ENCODE peak calls at places on chromosome 4, in nine cellular contexts. L is left ventricle myocardium inferior, P is foreskin fibroblast, B is GM20000, I is OCI-LY7, C is RWPE1, J is cardiac fibroblast, S is IMR-90, Z is cardiac muscle cell. O is an unnamed sample.
A peak's percentile ranks its signal among the peaks of the same experiment; 100 is the strongest.

GRCh38 chr4:138204507-138204906 is 37.6 kb downstream of the SLC7A11 start:
- DNase-seq in L (no peak), P (no peak), B (no peak), I (no peak), C (no peak), J (no peak), S (no peak), Z (no peak), O (no peak)

GRCh38 chr4:155545456-155545855 is 121.2 kb upstream of the GUCY1A1 start:
- DNase-seq in L (no peak), P (no peak), B (no peak), I (no peak), C (no peak), J (no peak), S (no peak), Z (no peak), O (no peak)

GRCh38 chr4:164959896-164960295 is 17.6 kb downstream of the TRIM61 start:
- DNase-seq in L (no peak), P (peak; percentile 67), B (no peak), I (no peak), C (peak; percentile 42), J (peak; percentile 52), S (peak; percentile 22), Z (peak; percentile 29), O (no peak)

GRCh38 chr4:57981123-57981522 is 870.9 kb upstream of the IGFBP7 start:
- DNase-seq in L (no peak), P (no peak), B (no peak), I (no peak), C (no peak), J (no peak), S (no peak), Z (no peak), O (no peak)

GRCh38 chr4:95061220-95061619 is 303.5 kb downstream of the BMPR1B start:
- DNase-seq in L (no peak), P (no peak), B (no peak), I (no peak), C (no peak), J (peak; percentile 51), S (peak; percentile 9), Z (peak; percentile 42), O (no peak)

GRCh38 chr4:76624271-76624681 is 189.2 kb downstream of the SHROOM3 start:
- DNase-seq in L (no peak), P (peak; percentile 86), B (no peak), I (no peak), C (no peak), J (peak; percentile 94), S (peak; percentile 94), Z (peak; percentile 92), O (no peak)

GRCh38 chr4:108036252-108036651 is 46.6 kb downstream of the HADH start:
- DNase-seq in L (no peak), P (no peak), B (peak; percentile 72), I (peak; percentile 98), C (no peak), J (no peak), S (no peak), Z (no peak), O (no peak)

GRCh38 chr4:169791527-169792156 is 33.9 kb upstream of the HPF1 start:
- DNase-seq in L (no peak), P (peak; percentile 42), B (no peak), I (no peak), C (peak; percentile 44), J (peak; percentile 67), S (peak; percentile 55), Z (peak; percentile 70), O (peak; percentile 64)

GRCh38 chr4:7944568-7945220 is 5.0 kb upstream of the AFAP1 start:
- DNase-seq in L (no peak), P (no peak), B (no peak), I (no peak), C (no peak), J (no peak), S (peak; percentile 54), Z (no peak), O (no peak)

GRCh38 chr4:40056722-40057539 is at the start of gene N4BP2:
- DNase-seq in L (peak; percentile 86), P (peak; percentile 68), B (peak; percentile 90), I (peak; percentile 92), C (peak; percentile 82), J (peak; percentile 88), S (peak; percentile 68), Z (peak; percentile 90), O (peak; percentile 89)

GRCh38 chr4:83561381-83561780 is 25.5 kb downstream of the GPAT3 start:
- DNase-seq in L (no peak), P (peak; percentile 85), B (no peak), I (no peak), C (peak; percentile 68), J (peak; percentile 56), S (peak; percentile 74), Z (peak; percentile 64), O (no peak)

GRCh38 chr4:116453127-116453526 is 632.2 kb downstream of the TRAM1L1 start:
- DNase-seq in L (no peak), P (no peak), B (no peak), I (no peak), C (no peak), J (no peak), S (no peak), Z (no peak), O (no peak)

GRCh38 chr4:126899382-126899801 is 733.4 kb upstream of the INTU start:
- DNase-seq in L (peak; percentile 28), P (peak; percentile 87), B (no peak), I (no peak), C (peak; percentile 15), J (peak; percentile 63), S (peak; percentile 94), Z (peak; percentile 64), O (no peak)

GRCh38 chr4:86918539-86919072 is 16.2 kb upstream of the AFF1 start:
- DNase-seq in L (no peak), P (peak; percentile 73), B (no peak), I (no peak), C (no peak), J (peak; percentile 59), S (peak; percentile 86), Z (peak; percentile 42), O (no peak)

GRCh38 chr4:26424838-26425237 is 65.4 kb downstream of the CCKAR start:
- DNase-seq in L (no peak), P (no peak), B (no peak), I (no peak), C (no peak), J (no peak), S (no peak), Z (no peak), O (no peak)
- TF ChIP-seq CTCF in L (no peak), P (no peak), B (no peak), I (peak; percentile 69), C (no peak), J (no peak), S (peak; percentile 26), Z (peak; percentile 31), O (no peak)

GRCh38 chr4:5160668-5161067 is 109.4 kb downstream of the STK32B start:
- DNase-seq in L (no peak), P (no peak), B (no peak), I (no peak), C (no peak), J (no peak), S (no peak), Z (no peak), O (no peak)
- TF ChIP-seq CTCF in L (no peak), P (no peak), B (no peak), I (no peak), C (no peak), J (no peak), S (no peak), Z (no peak), O (no peak)

GRCh38 chr4:41644288-41644914 is 104.1 kb downstream of the PHOX2B start:
- DNase-seq in L (peak; percentile 77), P (peak; percentile 30), B (no peak), I (no peak), C (peak; percentile 35), J (peak; percentile 58), S (peak; percentile 16), Z (peak; percentile 61), O (peak; percentile 93)
- TF ChIP-seq CTCF in L (peak; percentile 87), P (peak; percentile 93), B (peak; percentile 33), I (peak; percentile 31), C (peak; percentile 14), J (peak; percentile 54), S (peak; percentile 52), Z (peak; percentile 91), O (peak; percentile 92)

GRCh38 chr4:69536558-69536957 is 40.9 kb upstream of the UGT2B4 start:
- DNase-seq in L (no peak), P (no peak), B (no peak), I (no peak), C (no peak), J (no peak), S (no peak), Z (no peak), O (no peak)
- TF ChIP-seq CTCF in L (no peak), P (no peak), B (no peak), I (no peak), C (no peak), J (no peak), S (no peak), Z (no peak), O (no peak)

DNA sequence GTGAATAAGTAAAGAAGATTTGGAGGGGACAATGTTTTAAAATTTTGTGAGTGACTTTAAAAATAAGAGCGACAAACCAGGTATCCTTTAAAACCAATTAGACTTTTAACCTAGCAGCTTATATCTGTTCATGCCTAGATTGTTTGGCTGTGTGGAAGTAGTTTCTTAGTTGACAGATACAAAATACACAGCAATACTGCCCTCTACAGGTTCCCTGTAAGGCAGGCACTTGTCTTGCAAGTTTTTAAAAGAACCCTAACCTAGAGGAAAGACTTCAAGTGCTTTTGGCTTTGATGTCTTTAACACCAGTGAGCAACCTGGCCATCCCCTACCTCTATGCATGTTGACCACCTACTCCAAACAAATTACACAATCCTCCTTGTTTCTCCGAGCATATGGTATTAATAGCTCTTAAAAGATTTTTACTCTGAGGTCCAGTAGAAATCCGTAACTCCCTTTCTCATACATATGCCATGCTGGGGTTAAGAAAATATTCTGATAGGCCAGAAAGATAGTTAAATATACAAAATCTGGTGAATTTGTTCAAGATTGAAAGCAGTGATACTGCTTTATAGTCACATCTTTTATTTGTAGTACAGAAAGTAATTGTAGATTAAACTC is 273.0 kb downstream of the ARHGAP24 start:
- DNase-seq in L (no peak), P (peak; percentile 55), B (peak; percentile 47), I (peak; percentile 92), C (peak; percentile 21), J (peak; percentile 93), S (peak; percentile 83), Z (peak; percentile 92), O (peak; percentile 18)
- TF ChIP-seq CTCF in L (peak; percentile 90), P (peak; percentile 84), B (peak; percentile 75), I (peak; percentile 98), C (peak; percentile 82), J (peak; percentile 86), S (peak; percentile 89), Z (peak; percentile 85), O (peak; percentile 77)

DNA sequence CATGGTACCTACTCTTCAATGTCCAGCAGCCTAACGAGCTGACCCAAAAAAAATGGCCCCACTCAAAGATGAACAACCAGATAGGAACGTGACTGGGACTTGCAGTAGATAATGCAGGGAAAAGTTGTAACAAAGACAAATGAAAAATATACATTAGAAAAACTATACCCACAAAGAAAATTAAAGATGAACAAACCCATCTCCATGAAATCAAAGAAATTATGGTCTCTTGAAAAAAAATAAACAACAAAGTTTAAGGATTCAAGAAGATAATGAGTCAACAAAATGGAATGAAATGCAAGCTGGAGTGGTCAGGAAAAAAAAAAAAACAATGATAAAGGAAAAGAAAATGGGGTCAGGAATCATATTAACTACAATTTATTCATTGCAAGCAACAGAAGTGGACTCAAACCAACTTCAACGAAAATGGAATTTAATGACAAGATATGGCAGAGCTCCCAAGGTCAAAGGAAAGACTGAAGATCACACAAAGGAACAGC is 309.8 kb upstream of the GALNT7 start:
- DNase-seq in L (no peak), P (no peak), B (no peak), I (no peak), C (no peak), J (peak; percentile 2), S (peak; percentile 56), Z (no peak), O (no peak)
- TF ChIP-seq CTCF in L (no peak), P (no peak), B (no peak), I (no peak), C (no peak), J (no peak), S (no peak), Z (no peak), O (no peak)

O was measured in endothelial cell.